ENCODE peak calls at places on chromosomes 6 and 20, in six cellular contexts. U, I, J, X, N and A are unnamed samples.
A peak's percentile ranks its signal among the peaks of the same experiment; 100 is the strongest.

GRCh38 chr6:100463685-100464161 is 998 bp downstream of the SIM1 start:
- DNase-seq in U (no peak), I (peak; percentile 21), J (no peak), X (no peak), N (no peak), A (no peak)

GRCh38 chr20:63466861-63467260 is 5.6 kb downstream of the KCNQ2 start:
- DNase-seq in U (no peak), I (no peak), J (no peak), X (no peak), N (no peak), A (no peak)

GRCh38 chr20:57500941-57501340 is 24.0 kb downstream of the CTCFL start:
- DNase-seq in U (no peak), I (no peak), J (no peak), X (no peak), N (no peak), A (no peak)

GRCh38 chr6:6660339-6661045 is 72.0 kb downstream of the LY86 start:
- DNase-seq in U (no peak), I (no peak), J (no peak), X (no peak), N (no peak), A (no peak)

GRCh38 chr6:150420428-150420827 is 51.6 kb downstream of the IYD start:
- DNase-seq in U (no peak), I (no peak), J (no peak), X (no peak), N (no peak), A (no peak)

GRCh38 chr6:107729098-107729497 is 95.0 kb downstream of the SCML4 start:
- DNase-seq in U (no peak), I (no peak), J (no peak), X (no peak), N (no peak), A (no peak)

GRCh38 chr6:29723666-29724588 is 693 bp downstream of the HLA-F start:
- DNase-seq in U (peak; percentile 80), I (peak; percentile 88), J (no peak), X (peak; percentile 53), N (no peak), A (peak; percentile 87)

GRCh38 chr6:169237496-169238134 is 16.0 kb downstream of the THBS2 start:
- DNase-seq in U (no peak), I (no peak), J (no peak), X (no peak), N (no peak), A (no peak)

GRCh38 chr6:89369009-89369408 is 16.5 kb upstream of the UBE2J1 start:
- DNase-seq in U (peak; percentile 72), I (no peak), J (peak; percentile 53), X (peak; percentile 28), N (peak; percentile 13), A (no peak)

GRCh38 chr6:149560736-149561135 is 5.4 kb upstream of the GINM1 start:
- DNase-seq in U (no peak), I (no peak), J (no peak), X (peak; percentile 32), N (no peak), A (no peak)

GRCh38 chr6:44094403-44095242 is 32.6 kb downstream of the MRPL14 start:
- DNase-seq in U (no peak), I (no peak), J (no peak), X (no peak), N (no peak), A (no peak)

GRCh38 chr6:137787016-137787415 is 80.0 kb upstream of the TNFAIP3 start:
- DNase-seq in U (no peak), I (no peak), J (no peak), X (no peak), N (no peak), A (no peak)

GRCh38 chr6:152748843-152749242 is 1.8 kb upstream of the VIP start:
- DNase-seq in U (no peak), I (no peak), J (peak; percentile 31), X (no peak), N (no peak), A (no peak)
- TF ChIP-seq CTCF in U (no peak), I (no peak), J (peak; percentile 73), X (no peak), N (peak; percentile 30), A (peak; percentile 11)

GRCh38 chr6:30754631-30755030 is 10.3 kb upstream of the IER3 start:
- DNase-seq in U (no peak), I (no peak), J (peak; percentile 42), X (no peak), N (no peak), A (no peak)

GRCh38 chr6:30748851-30749540 is 4.6 kb upstream of the IER3 start:
- DNase-seq in U (no peak), I (no peak), J (no peak), X (no peak), N (no peak), A (no peak)

GRCh38 chr6:30749554-30750378 is 5.4 kb upstream of the IER3 start:
- DNase-seq in U (no peak), I (no peak), J (no peak), X (no peak), N (no peak), A (no peak)

GRCh38 chr6:30750379-30750668 is 6.0 kb upstream of the IER3 start:
- DNase-seq in U (no peak), I (no peak), J (no peak), X (no peak), N (no peak), A (no peak)

GRCh38 chr6:30752164-30752927 is 8.0 kb upstream of the IER3 start:
- DNase-seq in U (peak; percentile 93), I (no peak), J (peak; percentile 100), X (no peak), N (peak; percentile 99), A (no peak)
- TF ChIP-seq CTCF in U (no peak), I (no peak), J (peak; percentile 39), X (no peak), N (peak; percentile 13), A (no peak)

GRCh38 chr20:51021067-51022025 is 1.6 kb downstream of the KCNG1 start:
- DNase-seq in U (no peak), I (no peak), J (no peak), X (no peak), N (no peak), A (no peak)

GRCh38 chr20:51022227-51022802 is 592 bp downstream of the KCNG1 start:
- DNase-seq in U (no peak), I (no peak), J (no peak), X (no peak), N (no peak), A (no peak)

GRCh38 chr20:51024761-51025160 is 1.9 kb upstream of the KCNG1 start:
- DNase-seq in U (no peak), I (no peak), J (no peak), X (no peak), N (no peak), A (no peak)

GRCh38 chr20:51023617-51024155 is 779 bp upstream of the KCNG1 start:
- DNase-seq in U (no peak), I (no peak), J (no peak), X (no peak), N (no peak), A (no peak)

DNA sequence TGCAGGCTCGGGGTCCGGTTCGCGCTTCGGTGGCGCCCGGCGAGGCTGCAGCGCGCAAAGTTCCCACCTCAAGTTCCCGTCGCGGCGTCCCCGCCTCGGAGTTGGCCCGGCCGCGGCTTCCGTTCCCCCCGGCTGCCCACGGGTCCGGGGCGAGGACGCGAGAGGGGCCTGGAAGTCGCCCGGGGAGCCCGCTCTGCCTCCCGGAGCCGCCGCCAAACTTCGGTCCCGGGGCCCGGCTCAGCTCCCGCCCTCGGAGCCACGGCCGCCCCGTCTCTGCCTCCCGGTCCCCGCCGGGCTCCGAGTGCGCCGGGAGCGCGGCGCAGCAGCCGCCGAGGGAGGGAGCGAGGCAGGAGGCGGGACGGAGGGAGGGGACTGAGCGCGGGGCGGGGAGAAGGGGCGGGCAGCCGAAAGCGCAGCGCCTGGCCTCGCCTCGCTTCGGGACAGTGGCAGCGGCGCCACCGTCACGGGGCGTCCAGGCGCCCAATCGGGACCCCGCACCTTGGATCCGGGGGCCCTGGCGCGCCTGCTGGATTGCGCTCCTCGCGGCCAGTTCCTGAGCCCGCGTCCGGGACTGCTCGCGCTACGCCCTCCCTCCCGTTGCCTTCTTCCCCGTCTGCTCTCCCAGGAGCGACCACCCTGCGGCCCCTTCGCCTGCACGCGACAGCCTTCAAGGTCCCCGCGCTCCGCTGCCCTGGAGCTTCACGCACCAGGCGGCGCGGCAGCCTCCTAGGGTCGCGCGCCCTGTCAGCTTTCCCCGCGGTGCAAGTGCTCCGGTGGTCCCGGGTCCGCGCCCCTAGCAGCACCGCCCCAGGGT is at the start of gene KCNG1:
- DNase-seq in U (peak; percentile 82), I (peak; percentile 87), J (peak; percentile 48), X (peak; percentile 92), N (no peak), A (peak; percentile 80)
- TF ChIP-seq CTCF in U (no peak), I (no peak), J (peak; percentile 19), X (no peak), N (no peak), A (no peak)

GRCh38 chr6:34067814-34068213 is 78.1 kb downstream of the GRM4 start:
- DNase-seq in U (no peak), I (no peak), J (no peak), X (no peak), N (no peak), A (no peak)
- TF ChIP-seq CTCF in U (no peak), I (no peak), J (peak; percentile 21), X (no peak), N (peak; percentile 9), A (peak; percentile 24)

GRCh38 chr6:41334482-41335023 is 855 bp upstream of the NCR2 start:
- DNase-seq in U (no peak), I (peak; percentile 44), J (no peak), X (no peak), N (no peak), A (no peak)
- TF ChIP-seq CTCF in U (no peak), I (no peak), J (peak; percentile 35), X (peak; percentile 24), N (peak; percentile 47), A (peak; percentile 25)

GRCh38 chr6:8539446-8539845 is 104.1 kb upstream of the SLC35B3 start:
- DNase-seq in U (no peak), I (peak; percentile 27), J (peak; percentile 21), X (no peak), N (no peak), A (peak; percentile 15)
- TF ChIP-seq CTCF in U (peak; percentile 24), I (no peak), J (peak; percentile 50), X (peak; percentile 8), N (no peak), A (peak; percentile 22)